ENCODE peak calls at places on chromosomes 12 and 14, in six cellular contexts. One of them, this sample, is unnamed.

GRCh38 chr12:9760699-9761406 is at the start of gene CD69:
- DNase-seq in sciatic nerve: no peak
- DNase-seq in stimulated activated CD4-positive, alpha-beta T cell treated with anti-CD3 and anti-CD28 coated beads, Interleukin-15, amount 100 ng/mL, for 24 hours: peak; percentile 84
- DNase-seq in tibial artery: no peak
- DNase-seq in anterior cingulate cortex: no peak
- DNase-seq in caudate nucleus: no peak
- DNase-seq in this sample: no peak

GRCh38 chr12:10939163-10939562 is at the start of gene TAS2R14:
- DNase-seq in tibial artery: no peak
- DNase-seq in caudate nucleus: no peak
- DNase-seq in anterior cingulate cortex: no peak
- DNase-seq in stimulated activated CD4-positive, alpha-beta T cell treated with anti-CD3 and anti-CD28 coated beads, Interleukin-15, amount 100 ng/mL, for 24 hours: no peak
- DNase-seq in sciatic nerve: no peak
- DNase-seq in this sample: no peak

GRCh38 chr14:102590667-102591099 is 1.8 kb upstream of the RCOR1 start:
- DNase-seq in tibial artery: peak; percentile 51
- DNase-seq in anterior cingulate cortex: no peak
- DNase-seq in stimulated activated CD4-positive, alpha-beta T cell treated with anti-CD3 and anti-CD28 coated beads, Interleukin-15, amount 100 ng/mL, for 24 hours: no peak
- DNase-seq in sciatic nerve: peak; percentile 71
- DNase-seq in caudate nucleus: no peak
- DNase-seq in this sample: peak; percentile 60

GRCh38 chr12:10771132-10771733 is 31.2 kb downstream of the TAS2R7 start:
- DNase-seq in sciatic nerve: no peak
- DNase-seq in caudate nucleus: no peak
- DNase-seq in stimulated activated CD4-positive, alpha-beta T cell treated with anti-CD3 and anti-CD28 coated beads, Interleukin-15, amount 100 ng/mL, for 24 hours: no peak
- DNase-seq in anterior cingulate cortex: no peak
- DNase-seq in tibial artery: no peak
- DNase-seq in this sample: peak; percentile 29

GRCh38 chr12:68856510-68856909 is 48.5 kb downstream of the MDM2 start:
- DNase-seq in sciatic nerve: no peak
- DNase-seq in anterior cingulate cortex: no peak
- DNase-seq in tibial artery: no peak
- DNase-seq in stimulated activated CD4-positive, alpha-beta T cell treated with anti-CD3 and anti-CD28 coated beads, Interleukin-15, amount 100 ng/mL, for 24 hours: no peak
- DNase-seq in caudate nucleus: no peak
- DNase-seq in this sample: no peak

GRCh38 chr14:74964787-74965769 is 9.7 kb upstream of the PGF start:
- DNase-seq in sciatic nerve: no peak
- DNase-seq in tibial artery: no peak
- DNase-seq in stimulated activated CD4-positive, alpha-beta T cell treated with anti-CD3 and anti-CD28 coated beads, Interleukin-15, amount 100 ng/mL, for 24 hours: no peak
- DNase-seq in anterior cingulate cortex: no peak
- DNase-seq in caudate nucleus: no peak
- DNase-seq in this sample: no peak

GRCh38 chr12:121214171-121214777 is 4.3 kb downstream of the P2RX4 start:
- DNase-seq in stimulated activated CD4-positive, alpha-beta T cell treated with anti-CD3 and anti-CD28 coated beads, Interleukin-15, amount 100 ng/mL, for 24 hours: peak; percentile 56
- DNase-seq in caudate nucleus: no peak
- DNase-seq in tibial artery: no peak
- DNase-seq in anterior cingulate cortex: no peak
- DNase-seq in sciatic nerve: no peak
- DNase-seq in this sample: peak; percentile 50

GRCh38 chr14:90088160-90088559 is 26.4 kb downstream of the KCNK13 start:
- DNase-seq in sciatic nerve: no peak
- DNase-seq in caudate nucleus: no peak
- DNase-seq in anterior cingulate cortex: no peak
- DNase-seq in stimulated activated CD4-positive, alpha-beta T cell treated with anti-CD3 and anti-CD28 coated beads, Interleukin-15, amount 100 ng/mL, for 24 hours: no peak
- DNase-seq in tibial artery: no peak
- DNase-seq in this sample: no peak

GRCh38 chr12:50257226-50258166 is 25.8 kb downstream of the LIMA1 start:
- DNase-seq in sciatic nerve: no peak
- DNase-seq in anterior cingulate cortex: no peak
- DNase-seq in caudate nucleus: no peak
- DNase-seq in stimulated activated CD4-positive, alpha-beta T cell treated with anti-CD3 and anti-CD28 coated beads, Interleukin-15, amount 100 ng/mL, for 24 hours: no peak
- DNase-seq in tibial artery: peak; percentile 57
- DNase-seq in this sample: peak; percentile 81

GRCh38 chr12:125540580-125541204 is 475.5 kb downstream of the AACS start:
- DNase-seq in anterior cingulate cortex: no peak
- DNase-seq in stimulated activated CD4-positive, alpha-beta T cell treated with anti-CD3 and anti-CD28 coated beads, Interleukin-15, amount 100 ng/mL, for 24 hours: no peak
- DNase-seq in caudate nucleus: no peak
- DNase-seq in sciatic nerve: no peak
- DNase-seq in tibial artery: no peak
- DNase-seq in this sample: no peak

GRCh38 chr12:96219700-96220206 is 25.6 kb downstream of the ELK3 start:
- DNase-seq in anterior cingulate cortex: no peak
- DNase-seq in tibial artery: no peak
- DNase-seq in caudate nucleus: peak; percentile 50
- DNase-seq in sciatic nerve: no peak
- DNase-seq in stimulated activated CD4-positive, alpha-beta T cell treated with anti-CD3 and anti-CD28 coated beads, Interleukin-15, amount 100 ng/mL, for 24 hours: no peak
- DNase-seq in this sample: peak; percentile 90

GRCh38 chr14:77124345-77125274 is 17.0 kb downstream of the ZDHHC22 start:
- DNase-seq in tibial artery: no peak
- DNase-seq in anterior cingulate cortex: peak; percentile 68
- DNase-seq in caudate nucleus: peak; percentile 61
- DNase-seq in stimulated activated CD4-positive, alpha-beta T cell treated with anti-CD3 and anti-CD28 coated beads, Interleukin-15, amount 100 ng/mL, for 24 hours: peak; percentile 66
- DNase-seq in sciatic nerve: peak; percentile 69
- DNase-seq in this sample: no peak

This sample was measured in fibroblast of gingiva.